ENCODE peak calls at places on chromosomes 5 and 9, in seven cellular contexts. N, O, V, X, U, B and A are unnamed samples.

GRCh38 chr5:40853632-40854192 is 12.5 kb downstream of the CARD6 start:
- DNase-seq in O (no peak), N (no peak), B (no peak), U (no peak), V (no peak), X (no peak), A (no peak)

GRCh38 chr5:103573411-103573810 is 10.8 kb upstream of the NUDT12 start:
- DNase-seq in B (no peak), O (no peak), X (no peak), U (no peak), N (no peak), V (no peak), A (no peak)

GRCh38 chr5:115384587-115385375 is 88.3 kb upstream of the CCDC112 start:
- DNase-seq in U (no peak), V (no peak), O (no peak), N (no peak), B (no peak), X (no peak), A (no peak)

GRCh38 chr9:29751220-29751619 is 2177.9 kb upstream of the C9orf72 start:
- DNase-seq in N (no peak), B (no peak), O (no peak), X (no peak), V (no peak), U (no peak), A (no peak)

GRCh38 chr9:20269620-20270019 is 352.7 kb downstream of the MLLT3 start:
- DNase-seq in U (no peak), O (no peak), N (no peak), X (peak; percentile 63), V (no peak), B (no peak), A (no peak)

GRCh38 chr5:160380041-160380440 is 9.6 kb upstream of the C1QTNF2 start:
- DNase-seq in V (no peak), U (no peak), O (no peak), N (no peak), X (no peak), B (no peak), A (no peak)

GRCh38 chr5:150789431-150789830 is 10.9 kb downstream of the SMIM3 start:
- DNase-seq in V (no peak), U (no peak), X (no peak), O (no peak), B (no peak), N (no peak), A (no peak)

GRCh38 chr5:172454355-172455086 is at the start of gene SH3PXD2B:
- DNase-seq in N (peak; percentile 33), O (peak; percentile 53), U (peak; percentile 16), X (peak; percentile 40), B (no peak), V (no peak), A (peak; percentile 50)

GRCh38 chr9:86534572-86535258 is 180.5 kb upstream of the TUT7 start:
- DNase-seq in N (no peak), V (no peak), B (peak; percentile 34), U (no peak), O (no peak), X (no peak), A (peak; percentile 88)

GRCh38 chr5:66896207-66896606 is 300.0 kb downstream of the MAST4 start:
- DNase-seq in O (no peak), V (no peak), X (peak; percentile 99), N (no peak), U (no peak), B (no peak), A (no peak)

GRCh38 chr9:128919409-128919808 is 1.4 kb upstream of the PHYHD1 start:
- DNase-seq in V (no peak), X (no peak), U (no peak), O (no peak), N (no peak), B (no peak), A (no peak)

GRCh38 chr9:89808801-89809200 is 204.0 kb downstream of the GADD45G start:
- DNase-seq in X (no peak), V (no peak), B (peak; percentile 36), O (no peak), U (no peak), N (no peak), A (peak; percentile 40)

GRCh38 chr5:72441861-72442540 is 65.2 kb downstream of the ZNF366 start:
- DNase-seq in U (no peak), N (no peak), X (peak; percentile 92), O (no peak), V (no peak), B (peak; percentile 86), A (peak; percentile 86)

GRCh38 chr5:27124590-27124989 is 86.2 kb upstream of the CDH9 start:
- DNase-seq in V (no peak), U (no peak), B (no peak), O (no peak), X (peak; percentile 6), N (no peak), A (peak; percentile 57)

GRCh38 chr5:109335114-109335513 is 74.7 kb downstream of the PJA2 start:
- DNase-seq in N (no peak), X (no peak), B (no peak), V (no peak), U (no peak), O (no peak), A (no peak)

GRCh38 chr9:137643921-137644320 is 25.1 kb downstream of the EHMT1 start:
- DNase-seq in X (no peak), B (no peak), U (no peak), O (no peak), V (no peak), N (no peak), A (no peak)

GRCh38 chr9:101438523-101438922 is 2.9 kb upstream of the ALDOB start:
- DNase-seq in B (no peak), U (no peak), N (no peak), O (no peak), X (no peak), V (no peak), A (no peak)

GRCh38 chr5:149151717-149152116 is 10.4 kb downstream of the ABLIM3 start:
- DNase-seq in N (no peak), X (no peak), O (no peak), U (no peak), B (no peak), V (no peak), A (no peak)

GRCh38 chr5:159179556-159180305 is 29.6 kb downstream of the RNF145 start:
- DNase-seq in B (no peak), X (no peak), O (no peak), V (no peak), N (no peak), U (no peak), A (peak; percentile 48)

GRCh38 chr5:100900142-100900795 is 2.8 kb downstream of the ST8SIA4 start:
- DNase-seq in V (peak; percentile 30), X (peak; percentile 25), N (no peak), B (no peak), U (peak; percentile 41), O (peak; percentile 48), A (peak; percentile 5)